ENCODE peak calls at places on chromosomes 16 and 17, in five cellular contexts. L, A, M, S and V are unnamed samples. For H3K4me1, the result is how much of the 10 kb centered on the place peaks cover.

GRCh38 chr17:48588519-48588918 is 1.5 kb downstream of the HOXB3 start:
- DNase-seq in L (no peak), A (no peak), M (no peak), S (peak), V (no peak)

GRCh38 chr16:66524601-66525164 is 25.2 kb downstream of the TK2 start:
- DNase-seq in A (no peak), S (no peak), M (peak), L (no peak), V (peak)

GRCh38 chr16:80592273-80592672 is 51.5 kb downstream of the DYNLRB2 start:
- DNase-seq in A (no peak), L (no peak), M (no peak), S (no peak), V (no peak)

GRCh38 chr17:18008496-18009268 is 30.3 kb downstream of the ATPAF2 start:
- DNase-seq in L (peak), A (no peak), S (peak), M (no peak), V (no peak)

GRCh38 chr16:87855852-87856715 is 13.2 kb downstream of the SLC7A5 start:
- DNase-seq in A (peak), M (peak), L (peak), S (peak), V (peak)

GRCh38 chr17:8072727-8073461 is 14.6 kb downstream of the ALOX12B start:
- DNase-seq in L (peak), M (peak), S (peak), A (no peak), V (no peak)

GRCh38 chr17:8128125-8128784 is 4.3 kb upstream of the HES7 start:
- DNase-seq in S (no peak), M (no peak), A (no peak), L (no peak), V (no peak)

GRCh38 chr17:4116516-4116915 is 26.3 kb downstream of the ZZEF1 start:
- DNase-seq in A (no peak), L (no peak), M (no peak), S (no peak), V (no peak)

GRCh38 chr17:49553676-49554335 is 21.9 kb upstream of the NXPH3 start:
- DNase-seq in M (no peak), L (peak), A (no peak), S (no peak), V (no peak)

GRCh38 chr16:86245351-86245750 is 265.0 kb upstream of the FOXF1 start:
- DNase-seq in M (no peak), A (no peak), S (no peak), L (no peak), V (no peak)

GRCh38 chr17:2871205-2871604 is 75.0 kb downstream of the RAP1GAP2 start:
- DNase-seq in S (no peak), A (no peak), L (no peak), M (no peak), V (no peak)

GRCh38 chr16:27318399-27319256 is 4.9 kb downstream of the IL4R start:
- DNase-seq in M (peak), L (no peak), A (no peak), S (peak), V (peak)

GRCh38 chr16:31458835-31459721 is at the start of gene ARMC5:
- DNase-seq in S (peak), A (peak), M (peak), L (peak), V (peak)
- H3K4me1 ChIP-seq in S (under half), A (under half), M (under half), L (under half), V (under half)

GRCh38 chr17:44213403-44214229 is 5.9 kb downstream of the UBTF start:
- DNase-seq in S (no peak), L (no peak), M (no peak), A (no peak), V (no peak)
- H3K4me1 ChIP-seq in S (under half), L (under half), M (under half), A (under half), V (under half)

DNA sequence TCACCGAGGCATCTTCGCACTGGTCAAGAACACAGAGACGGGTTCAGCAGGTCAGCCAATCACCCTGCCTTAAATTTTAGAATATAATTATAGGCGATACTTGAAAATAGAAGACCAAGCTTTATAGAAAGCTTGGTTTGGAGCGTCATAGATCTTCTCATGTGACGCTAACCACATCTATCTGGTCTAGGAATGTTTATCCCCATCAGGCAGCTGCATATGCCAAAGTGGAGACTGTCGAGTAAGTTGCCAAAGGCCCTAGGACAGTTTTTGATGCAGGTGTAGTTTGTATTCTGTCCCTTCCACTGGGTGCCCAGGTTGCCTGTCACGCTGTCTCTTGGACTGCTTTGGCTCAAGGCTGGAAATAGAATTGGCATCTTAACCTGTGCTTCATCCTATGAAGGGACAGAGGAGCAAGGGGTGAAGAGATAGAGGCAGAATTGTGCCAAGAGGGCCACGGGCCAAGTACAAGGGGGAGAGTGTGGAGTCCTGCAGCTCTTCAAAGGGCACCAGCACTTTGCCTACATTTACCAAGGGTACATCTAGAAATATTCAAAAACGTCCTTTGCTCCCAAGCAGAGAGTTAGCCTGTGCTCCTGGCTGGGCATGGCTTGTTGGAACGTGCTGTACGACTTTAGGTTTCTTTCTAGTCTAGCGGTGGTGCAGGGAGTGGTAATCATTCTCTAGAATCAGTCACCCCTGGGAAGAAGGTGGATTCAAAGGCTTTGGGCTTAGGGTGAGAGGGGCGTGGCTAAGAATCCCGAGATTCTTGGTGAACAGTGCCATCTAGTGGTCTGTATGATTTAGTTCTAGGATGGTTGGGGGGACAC is 5.3 kb upstream of the WIPI1 start:
- DNase-seq in M (no peak), A (peak), S (peak), L (peak), V (peak)
- H3K4me1 ChIP-seq in M (under half), A (under half), S (under half), L (under half), V (under half)

DNA sequence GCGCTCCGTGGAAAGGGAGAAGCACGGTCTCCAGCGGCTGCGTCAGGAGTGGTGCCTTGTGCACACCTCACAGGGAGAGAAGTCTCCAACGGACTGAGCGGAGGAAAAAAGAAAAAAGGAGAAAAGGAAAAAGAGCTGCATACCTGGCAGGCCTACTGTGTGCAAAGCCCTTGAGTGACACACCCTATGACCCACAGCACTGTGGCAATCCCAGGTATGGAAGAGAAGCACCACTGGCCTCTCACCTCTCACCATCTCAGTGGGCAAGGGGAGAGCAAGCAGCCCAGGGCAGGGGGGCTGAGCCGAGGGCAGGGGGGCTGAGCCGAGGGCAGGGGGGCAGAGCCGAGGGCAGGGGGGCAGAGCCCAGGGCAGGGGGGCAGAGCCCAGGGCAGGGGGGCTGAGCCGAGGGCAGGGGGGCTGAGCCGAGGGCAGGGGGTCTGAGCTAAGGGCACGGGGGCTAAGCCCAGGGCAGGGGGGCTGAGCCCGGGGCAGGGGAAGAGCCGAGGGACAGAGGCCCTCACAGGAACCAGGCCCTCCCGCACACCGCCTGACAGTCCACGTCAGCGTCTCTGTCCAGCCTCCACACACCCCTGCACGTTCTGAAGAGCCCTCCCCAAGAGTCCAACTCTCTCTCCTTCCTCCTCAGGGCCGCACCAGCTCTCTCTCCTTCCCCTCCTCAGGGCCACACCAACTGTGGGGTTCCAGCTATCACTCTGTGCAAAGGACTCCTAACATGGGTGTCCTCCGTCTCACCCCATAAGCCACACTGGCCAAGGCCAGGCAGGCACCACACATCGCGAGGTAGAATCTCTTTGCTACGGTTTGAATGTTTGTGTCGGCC is 105.8 kb downstream of the ZNF778 start:
- DNase-seq in A (no peak), L (no peak), M (peak), S (no peak), V (no peak)
- H3K4me1 ChIP-seq in A (half or more), L (half or more), M (under half), S (half or more), V (under half)

GRCh38 chr17:68294617-68295016 is 3.3 kb downstream of the ARSG start:
- DNase-seq in L (no peak), A (no peak), M (no peak), S (no peak), V (no peak)
- H3K4me1 ChIP-seq in L (under half), A (under half), M (under half), S (under half), V (under half)

GRCh38 chr17:35146214-35146833 is 1.3 kb upstream of the UNC45B start:
- DNase-seq in L (no peak), S (no peak), M (no peak), A (no peak), V (no peak)
- H3K4me1 ChIP-seq in L (under half), S (under half), M (under half), A (under half), V (under half)

GRCh38 chr16:716250-716607 is 1.3 kb downstream of the METRN start:
- DNase-seq in A (peak), L (peak), M (no peak), S (peak), V (no peak)
- H3K4me1 ChIP-seq in A (half or more), L (under half), M (under half), S (half or more), V (under half)

DNA sequence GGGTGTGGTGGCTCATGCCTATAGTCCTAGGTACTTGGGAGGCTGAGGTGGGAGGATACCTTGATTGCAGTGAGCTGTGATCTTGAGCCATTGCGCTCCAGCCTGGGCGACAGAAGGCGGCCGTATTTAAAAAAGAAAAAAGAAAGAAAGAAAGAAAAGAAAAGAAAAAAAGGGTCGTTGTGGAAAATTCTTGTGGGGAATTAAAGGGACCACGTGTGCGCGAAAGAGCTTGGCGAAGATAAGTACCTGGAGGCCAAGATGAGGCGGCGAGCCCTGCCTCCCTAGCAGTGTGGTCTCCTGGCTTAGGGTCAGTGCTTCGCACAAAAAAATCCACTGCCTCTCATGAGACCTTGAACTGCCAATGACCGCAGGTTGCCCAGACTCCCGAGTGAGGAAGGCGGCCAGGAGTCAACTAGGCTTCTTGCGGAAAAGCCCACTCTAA is 714 bp upstream of the NMT1 start:
- DNase-seq in S (no peak), A (no peak), L (no peak), M (no peak), V (no peak)
- H3K4me1 ChIP-seq in S (under half), A (under half), L (under half), M (under half), V (under half)